ENCODE peak calls at places on chromosome 12, in four cellular contexts. One of them, this sample, is unnamed. For H3K4me1, the result is how much of the 10 kb centered on the place peaks cover.

GRCh38 chr12:25377475-25378179 is 126.9 kb upstream of the KRAS start:
- DNase-seq in IMR-90: peak
- DNase-seq in GM12878: no peak
- DNase-seq in K562: no peak
- DNase-seq in this sample: no peak

GRCh38 chr12:101209319-101210302 is at the start of gene SLC5A8:
- DNase-seq in IMR-90: no peak
- DNase-seq in GM12878: no peak
- DNase-seq in K562: no peak
- DNase-seq in this sample: no peak

GRCh38 chr12:40312982-40313576 is 88.3 kb downstream of the LRRK2 start:
- DNase-seq in IMR-90: peak
- DNase-seq in GM12878: no peak
- DNase-seq in K562: no peak
- DNase-seq in this sample: peak

GRCh38 chr12:1692895-1693294 is 2.0 kb downstream of the ADIPOR2 start:
- DNase-seq in IMR-90: no peak
- DNase-seq in GM12878: no peak
- DNase-seq in K562: no peak
- DNase-seq in this sample: no peak

GRCh38 chr12:1799068-1799881 is 21.1 kb upstream of the LRTM2 start:
- DNase-seq in IMR-90: no peak
- DNase-seq in GM12878: no peak
- DNase-seq in K562: no peak
- DNase-seq in this sample: no peak

GRCh38 chr12:128969480-128970055 is 116.3 kb downstream of the GLT1D1 start:
- DNase-seq in IMR-90: no peak
- DNase-seq in GM12878: peak
- DNase-seq in K562: peak
- DNase-seq in this sample: no peak

GRCh38 chr12:22880331-22880730 is 255.4 kb downstream of the ETNK1 start:
- DNase-seq in IMR-90: no peak
- DNase-seq in GM12878: no peak
- DNase-seq in K562: no peak
- DNase-seq in this sample: no peak

GRCh38 chr12:104736307-104736706 is 221.8 kb downstream of the SLC41A2 start:
- DNase-seq in IMR-90: peak
- DNase-seq in GM12878: no peak
- DNase-seq in K562: no peak
- DNase-seq in this sample: no peak

GRCh38 chr12:98743362-98743953 is 98.4 kb downstream of the APAF1 start:
- DNase-seq in IMR-90: peak
- DNase-seq in GM12878: no peak
- DNase-seq in K562: peak
- DNase-seq in this sample: peak

GRCh38 chr12:133225527-133225926 is 10.2 kb downstream of the ANHX start:
- DNase-seq in IMR-90: no peak
- DNase-seq in GM12878: no peak
- DNase-seq in K562: no peak
- DNase-seq in this sample: no peak
- H3K4me1 ChIP-seq in IMR-90: under half
- H3K4me1 ChIP-seq in GM12878: under half
- H3K4me1 ChIP-seq in K562: under half
- H3K4me1 ChIP-seq in this sample: under half

GRCh38 chr12:54588110-54588831 is at the start of gene PPP1R1A:
- DNase-seq in IMR-90: no peak
- DNase-seq in GM12878: no peak
- DNase-seq in K562: no peak
- DNase-seq in this sample: no peak
- TF ChIP-seq POLR2A in IMR-90: no peak
- TF ChIP-seq POLR2A in GM12878: no peak
- TF ChIP-seq POLR2A in K562: no peak
- TF ChIP-seq POLR2A in this sample: no peak

GRCh38 chr12:124716208-124717141 is 147.2 kb downstream of the SCARB1 start:
- DNase-seq in IMR-90: no peak
- DNase-seq in GM12878: no peak
- DNase-seq in K562: no peak
- DNase-seq in this sample: no peak
- TF ChIP-seq FOS in IMR-90: no peak
- TF ChIP-seq FOS in GM12878: no peak
- TF ChIP-seq FOS in K562: no peak
- TF ChIP-seq FOS in this sample: no peak

DNA sequence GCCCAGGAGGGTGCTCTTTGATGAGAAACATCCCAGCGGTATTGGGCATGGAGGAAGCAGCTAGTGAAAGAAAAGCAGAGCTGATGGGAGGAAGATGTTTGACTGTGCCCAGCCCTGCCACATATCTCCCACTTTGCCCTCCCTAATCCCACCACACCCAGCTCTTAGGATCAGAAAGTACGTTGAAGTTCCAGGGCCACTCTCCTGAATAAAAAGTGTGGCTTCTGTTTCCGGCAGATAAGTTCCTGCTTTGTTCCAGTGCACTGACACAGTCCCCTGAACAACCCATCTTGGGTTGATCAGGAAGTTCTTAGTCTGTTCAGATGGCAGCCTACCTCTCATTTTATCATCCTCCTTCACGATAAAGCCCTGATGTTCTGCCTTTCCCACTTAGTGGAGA is 16.5 kb downstream of the TPCN1 start:
- DNase-seq in IMR-90: no peak
- DNase-seq in GM12878: no peak
- DNase-seq in K562: peak
- DNase-seq in this sample: peak
- H3K4me1 ChIP-seq in IMR-90: under half
- H3K4me1 ChIP-seq in GM12878: under half
- H3K4me1 ChIP-seq in K562: under half
- H3K4me1 ChIP-seq in this sample: under half

DNA sequence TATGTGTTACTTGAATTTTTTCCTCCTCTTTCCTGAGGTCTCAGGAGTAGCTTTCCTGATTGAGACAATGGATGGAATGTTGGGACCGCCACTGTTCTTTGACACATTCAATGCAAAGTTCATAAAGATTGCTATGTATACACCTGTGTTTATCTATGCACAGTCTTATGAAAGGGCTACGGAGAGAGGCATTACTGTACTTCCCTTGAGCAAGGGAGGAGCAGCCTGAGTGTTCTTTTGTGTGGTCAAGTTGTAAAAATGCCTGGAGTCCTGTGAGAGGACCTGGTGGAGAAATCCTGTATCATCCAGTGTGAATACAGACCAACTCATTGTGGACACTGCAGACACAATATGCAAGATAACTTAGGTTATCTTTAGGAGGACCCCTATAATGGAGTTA is 1.2 kb downstream of the SRGAP1 start:
- DNase-seq in IMR-90: peak
- DNase-seq in GM12878: no peak
- DNase-seq in K562: no peak
- DNase-seq in this sample: peak
- TF ChIP-seq POLR2A in IMR-90: no peak
- TF ChIP-seq POLR2A in GM12878: no peak
- TF ChIP-seq POLR2A in K562: no peak
- TF ChIP-seq POLR2A in this sample: no peak

DNA sequence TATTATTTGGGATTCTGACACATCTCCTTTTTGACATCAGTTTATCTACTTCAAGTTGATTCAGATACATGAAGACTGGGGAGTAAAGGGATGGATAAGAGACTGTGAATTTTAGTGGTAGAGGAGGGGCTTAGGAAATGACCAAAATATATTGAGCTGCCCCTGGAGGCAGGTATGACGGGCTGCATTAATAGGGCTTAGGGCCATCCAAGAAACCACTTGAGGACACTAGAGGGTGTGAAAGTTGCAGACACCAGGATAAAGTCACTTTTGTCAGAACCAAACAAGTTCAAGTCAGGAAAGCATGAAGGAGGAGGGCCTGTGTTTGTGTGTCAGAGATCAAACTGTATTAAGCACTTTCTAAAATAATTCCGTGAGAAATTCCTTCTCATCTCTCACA is 137.1 kb downstream of the SLC38A1 start:
- DNase-seq in IMR-90: no peak
- DNase-seq in GM12878: no peak
- DNase-seq in K562: peak
- DNase-seq in this sample: no peak
- TF ChIP-seq FOS in IMR-90: no peak
- TF ChIP-seq FOS in GM12878: no peak
- TF ChIP-seq FOS in K562: no peak
- TF ChIP-seq FOS in this sample: no peak

DNA sequence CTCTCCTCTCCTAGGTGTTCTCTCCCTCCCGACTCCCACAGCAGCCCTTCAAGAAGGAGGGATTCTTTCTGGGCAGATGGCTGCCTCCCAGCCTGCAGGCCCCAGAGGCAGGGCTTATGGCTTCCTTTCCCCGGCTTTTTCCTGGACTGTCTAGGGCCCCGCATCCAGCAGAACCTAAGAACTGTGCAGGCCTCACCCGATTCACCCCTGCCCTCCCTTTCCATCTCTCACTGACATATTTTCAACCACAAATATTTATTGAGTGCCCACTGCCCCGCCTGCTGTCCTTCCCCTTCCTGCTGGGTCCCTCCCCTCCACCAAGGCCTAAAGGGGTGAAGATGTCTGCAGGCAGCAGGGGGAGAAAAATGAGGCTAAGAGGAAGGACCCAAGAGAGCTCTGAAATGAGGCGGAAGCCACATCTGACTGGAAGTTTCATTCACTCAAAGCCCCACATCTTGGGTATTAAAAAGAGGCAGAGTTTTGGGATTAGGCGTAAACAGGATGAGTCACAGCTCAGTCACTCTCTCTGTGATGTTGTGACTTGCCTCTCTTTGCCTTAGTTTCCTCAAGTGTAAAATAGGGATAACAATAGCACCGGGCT is 2.9 kb downstream of the SCNN1A start:
- DNase-seq in IMR-90: peak
- DNase-seq in GM12878: no peak
- DNase-seq in K562: no peak
- DNase-seq in this sample: peak
- H3K4me1 ChIP-seq in IMR-90: under half
- H3K4me1 ChIP-seq in GM12878: under half
- H3K4me1 ChIP-seq in K562: half or more
- H3K4me1 ChIP-seq in this sample: under half